ENCODE peak calls at places on chromosomes 16 and 17, in six cellular contexts. One of them, this sample, is unnamed.

GRCh38 chr17:58410714-58411407 is 6.5 kb downstream of the RNF43 start:
- DNase-seq in IMR-90: no peak
- DNase-seq in A549: no peak
- DNase-seq in HepG2: no peak
- DNase-seq in K562: no peak
- DNase-seq in GM12878: no peak
- DNase-seq in this sample: no peak

GRCh38 chr17:60153606-60154355 is 4.0 kb downstream of the CA4 start:
- DNase-seq in K562: no peak
- DNase-seq in HepG2: no peak
- DNase-seq in A549: no peak
- DNase-seq in GM12878: no peak
- DNase-seq in IMR-90: no peak
- DNase-seq in this sample: no peak

GRCh38 chr16:72997141-72997542 is 50.8 kb downstream of the ZFHX3 start:
- DNase-seq in HepG2: no peak
- DNase-seq in IMR-90: peak
- DNase-seq in K562: no peak
- DNase-seq in A549: no peak
- DNase-seq in GM12878: no peak
- DNase-seq in this sample: no peak

GRCh38 chr17:350706-351435 is 1.7 kb downstream of the RPH3AL start:
- DNase-seq in HepG2: peak
- DNase-seq in K562: no peak
- DNase-seq in IMR-90: no peak
- DNase-seq in A549: peak
- DNase-seq in GM12878: no peak
- DNase-seq in this sample: no peak

GRCh38 chr17:19747829-19748806 is at the start of gene ALDH3A1:
- DNase-seq in HepG2: peak
- DNase-seq in A549: peak
- DNase-seq in K562: no peak
- DNase-seq in GM12878: no peak
- DNase-seq in IMR-90: no peak
- DNase-seq in this sample: no peak

GRCh38 chr17:68704897-68705296 is 103.7 kb upstream of the FAM20A start:
- DNase-seq in GM12878: no peak
- DNase-seq in K562: no peak
- DNase-seq in A549: no peak
- DNase-seq in HepG2: no peak
- DNase-seq in IMR-90: peak
- DNase-seq in this sample: no peak

GRCh38 chr16:4864728-4865127 is 17.4 kb downstream of the UBN1 start:
- DNase-seq in GM12878: no peak
- DNase-seq in A549: no peak
- DNase-seq in HepG2: no peak
- DNase-seq in IMR-90: no peak
- DNase-seq in K562: no peak
- DNase-seq in this sample: no peak

GRCh38 chr16:52436646-52437645 is 110.0 kb downstream of the TOX3 start:
- DNase-seq in A549: no peak
- DNase-seq in HepG2: no peak
- DNase-seq in GM12878: no peak
- DNase-seq in IMR-90: no peak
- DNase-seq in K562: no peak
- DNase-seq in this sample: no peak

GRCh38 chr17:30251931-30252330 is 16.4 kb upstream of the SLC6A4 start:
- DNase-seq in K562: no peak
- DNase-seq in IMR-90: no peak
- DNase-seq in A549: no peak
- DNase-seq in GM12878: no peak
- DNase-seq in HepG2: no peak
- DNase-seq in this sample: no peak

GRCh38 chr16:10265770-10266615 is 83.8 kb upstream of the GRIN2A start:
- DNase-seq in K562: no peak
- DNase-seq in HepG2: peak
- DNase-seq in IMR-90: no peak
- DNase-seq in A549: no peak
- DNase-seq in GM12878: no peak
- DNase-seq in this sample: no peak

GRCh38 chr16:79150128-79150527 is 450.4 kb downstream of the MAF start:
- DNase-seq in A549: no peak
- DNase-seq in HepG2: no peak
- DNase-seq in IMR-90: no peak
- DNase-seq in GM12878: no peak
- DNase-seq in K562: no peak
- DNase-seq in this sample: no peak

GRCh38 chr16:50285406-50286003 is 19.2 kb downstream of the ADCY7 start:
- DNase-seq in HepG2: no peak
- DNase-seq in A549: no peak
- DNase-seq in IMR-90: no peak
- DNase-seq in GM12878: no peak
- DNase-seq in K562: no peak
- DNase-seq in this sample: no peak

GRCh38 chr17:47239663-47240374 is 13.8 kb upstream of the ITGB3 start:
- DNase-seq in GM12878: peak
- DNase-seq in HepG2: no peak
- DNase-seq in IMR-90: peak
- DNase-seq in K562: peak
- DNase-seq in A549: peak
- DNase-seq in this sample: no peak

GRCh38 chr17:63853260-63853659 is 10.8 kb upstream of the SMARCD2 start:
- DNase-seq in HepG2: no peak
- DNase-seq in IMR-90: no peak
- DNase-seq in A549: no peak
- DNase-seq in K562: no peak
- DNase-seq in GM12878: no peak
- DNase-seq in this sample: no peak

GRCh38 chr17:43613911-43614310 is 47.8 kb downstream of the MEOX1 start:
- DNase-seq in GM12878: no peak
- DNase-seq in A549: no peak
- DNase-seq in K562: no peak
- DNase-seq in IMR-90: no peak
- DNase-seq in HepG2: no peak
- DNase-seq in this sample: no peak

GRCh38 chr17:68693896-68694295 is 92.7 kb upstream of the FAM20A start:
- DNase-seq in A549: no peak
- DNase-seq in HepG2: no peak
- DNase-seq in GM12878: no peak
- DNase-seq in IMR-90: no peak
- DNase-seq in K562: no peak
- DNase-seq in this sample: no peak

GRCh38 chr16:30121741-30122620 is 1.0 kb downstream of the MAPK3 start:
- DNase-seq in IMR-90: no peak
- DNase-seq in HepG2: no peak
- DNase-seq in A549: no peak
- DNase-seq in GM12878: no peak
- DNase-seq in K562: no peak
- DNase-seq in this sample: no peak

GRCh38 chr17:21288581-21289017 is 4.1 kb downstream of the MAP2K3 start:
- DNase-seq in HepG2: no peak
- DNase-seq in IMR-90: no peak
- DNase-seq in GM12878: peak
- DNase-seq in A549: no peak
- DNase-seq in K562: no peak
- DNase-seq in this sample: no peak

GRCh38 chr17:69625449-69625848 is 211.0 kb downstream of the MAP2K6 start:
- DNase-seq in HepG2: no peak
- DNase-seq in IMR-90: no peak
- DNase-seq in GM12878: no peak
- DNase-seq in A549: no peak
- DNase-seq in K562: no peak
- DNase-seq in this sample: no peak

GRCh38 chr17:58402047-58402446 is 15.3 kb downstream of the RNF43 start:
- DNase-seq in HepG2: no peak
- DNase-seq in GM12878: no peak
- DNase-seq in IMR-90: no peak
- DNase-seq in A549: no peak
- DNase-seq in K562: no peak
- DNase-seq in this sample: no peak

GRCh38 chr17:60421273-60422161 is 772 bp upstream of the CHCT1 start:
- DNase-seq in IMR-90: peak
- DNase-seq in HepG2: peak
- DNase-seq in A549: peak
- DNase-seq in K562: no peak
- DNase-seq in GM12878: no peak
- DNase-seq in this sample: no peak

GRCh38 chr17:35616506-35616905 is 29.4 kb downstream of the AP2B1 start:
- DNase-seq in HepG2: no peak
- DNase-seq in GM12878: no peak
- DNase-seq in A549: no peak
- DNase-seq in K562: no peak
- DNase-seq in IMR-90: no peak
- DNase-seq in this sample: no peak

GRCh38 chr17:42422412-42422957 is 571 bp downstream of the CAVIN1 start:
- DNase-seq in K562: peak
- DNase-seq in IMR-90: peak
- DNase-seq in A549: no peak
- DNase-seq in HepG2: no peak
- DNase-seq in GM12878: no peak
- DNase-seq in this sample: no peak

GRCh38 chr16:27792486-27793275 is 242.7 kb downstream of the KATNIP start:
- DNase-seq in GM12878: no peak
- DNase-seq in IMR-90: no peak
- DNase-seq in K562: no peak
- DNase-seq in HepG2: no peak
- DNase-seq in A549: no peak
- DNase-seq in this sample: no peak

DNA sequence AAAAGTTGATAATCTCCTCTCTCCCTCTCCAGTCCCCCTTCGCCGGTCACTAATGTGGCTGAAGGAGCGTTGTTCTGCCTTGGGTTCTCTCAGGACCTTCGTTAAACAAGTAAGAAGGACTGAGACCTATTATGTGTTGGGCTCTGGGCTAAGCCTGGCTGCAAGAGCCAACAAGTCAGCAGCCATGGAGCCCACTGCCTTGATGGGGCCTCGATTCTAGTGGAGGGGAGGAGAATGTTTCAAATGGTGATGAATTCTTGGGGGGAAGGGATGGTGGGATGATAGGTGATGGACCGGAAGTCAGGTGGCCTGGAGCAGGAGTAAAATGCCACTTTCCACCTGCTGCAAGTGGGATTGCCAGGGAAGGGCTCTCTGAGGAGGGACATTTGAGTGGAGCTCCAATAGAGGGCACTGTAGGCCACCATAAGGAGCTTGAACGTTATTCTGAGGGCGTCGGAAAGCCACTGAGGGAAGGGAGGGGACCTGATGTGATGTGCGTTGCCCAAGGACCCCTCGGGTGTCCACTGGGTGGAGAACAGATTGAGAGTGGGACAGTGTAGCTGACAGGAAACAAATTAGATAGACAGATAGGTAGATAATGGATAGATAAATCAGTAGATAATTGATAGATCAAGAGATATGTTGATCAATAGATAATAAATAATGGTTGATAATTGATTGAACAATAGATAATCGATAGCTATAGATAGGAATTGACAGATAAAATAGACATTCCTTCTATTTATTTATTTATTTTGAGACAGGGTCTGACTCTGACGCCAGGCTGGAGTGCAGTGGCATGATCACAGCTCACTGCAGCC is 18.3 kb upstream of the NXPH3 start:
- DNase-seq in K562: peak
- DNase-seq in A549: peak
- DNase-seq in IMR-90: peak
- DNase-seq in HepG2: peak
- DNase-seq in GM12878: no peak
- DNase-seq in this sample: peak
- TF ChIP-seq BHLHE40 in K562: no peak
- TF ChIP-seq BHLHE40 in A549: no peak
- TF ChIP-seq BHLHE40 in IMR-90: no peak
- TF ChIP-seq BHLHE40 in HepG2: no peak
- TF ChIP-seq BHLHE40 in GM12878: no peak
- TF ChIP-seq BHLHE40 in this sample: no peak

DNA sequence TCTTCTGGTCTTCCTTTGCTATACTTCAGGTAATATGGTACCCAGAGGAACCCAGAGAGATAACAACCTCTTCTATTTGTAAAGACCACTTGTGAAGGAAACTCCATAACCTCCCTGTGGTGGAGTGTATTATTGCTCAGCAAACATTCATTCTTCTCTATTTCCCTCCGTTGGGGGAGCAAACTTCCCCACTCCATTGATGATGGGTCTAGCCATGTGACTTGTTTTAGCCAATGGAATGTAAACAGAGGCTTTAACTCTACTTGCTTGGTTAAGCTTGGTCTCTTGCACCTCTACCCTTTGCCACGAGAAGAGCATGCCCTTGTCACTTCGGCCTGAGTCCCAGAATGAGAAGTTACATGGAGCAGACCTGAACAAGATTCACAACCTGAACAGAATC is 30.0 kb upstream of the SKAP1 start:
- DNase-seq in GM12878: no peak
- DNase-seq in HepG2: no peak
- DNase-seq in IMR-90: no peak
- DNase-seq in A549: no peak
- DNase-seq in K562: no peak
- DNase-seq in this sample: no peak
- TF ChIP-seq BHLHE40 in GM12878: no peak
- TF ChIP-seq BHLHE40 in HepG2: no peak
- TF ChIP-seq BHLHE40 in IMR-90: no peak
- TF ChIP-seq BHLHE40 in A549: no peak
- TF ChIP-seq BHLHE40 in K562: no peak
- TF ChIP-seq BHLHE40 in this sample: no peak

DNA sequence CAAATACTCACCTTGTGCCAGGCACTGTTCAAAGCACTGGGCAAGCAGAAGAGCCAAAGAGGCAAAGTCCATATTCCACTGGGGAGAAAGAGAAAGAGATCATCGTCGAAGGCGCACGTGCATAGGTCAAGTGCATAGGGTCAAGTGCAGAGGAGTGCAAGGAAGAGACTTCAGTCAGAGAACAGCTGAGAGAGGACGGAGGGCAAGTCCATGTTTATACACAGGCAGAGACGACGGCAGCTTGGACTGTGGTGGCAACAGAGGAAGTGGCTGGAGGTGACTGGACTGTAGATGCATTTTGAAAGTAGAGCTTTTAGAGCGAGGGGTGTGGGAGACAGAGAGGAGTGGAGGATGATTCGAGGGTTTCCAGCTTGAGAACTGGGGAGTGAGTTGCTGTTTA is 74.7 kb upstream of the SDK2 start:
- DNase-seq in IMR-90: no peak
- DNase-seq in GM12878: no peak
- DNase-seq in A549: no peak
- DNase-seq in K562: no peak
- DNase-seq in HepG2: no peak
- DNase-seq in this sample: no peak
- TF ChIP-seq BHLHE40 in IMR-90: no peak
- TF ChIP-seq BHLHE40 in GM12878: no peak
- TF ChIP-seq BHLHE40 in A549: no peak
- TF ChIP-seq BHLHE40 in K562: peak
- TF ChIP-seq BHLHE40 in HepG2: peak
- TF ChIP-seq BHLHE40 in this sample: no peak

DNA sequence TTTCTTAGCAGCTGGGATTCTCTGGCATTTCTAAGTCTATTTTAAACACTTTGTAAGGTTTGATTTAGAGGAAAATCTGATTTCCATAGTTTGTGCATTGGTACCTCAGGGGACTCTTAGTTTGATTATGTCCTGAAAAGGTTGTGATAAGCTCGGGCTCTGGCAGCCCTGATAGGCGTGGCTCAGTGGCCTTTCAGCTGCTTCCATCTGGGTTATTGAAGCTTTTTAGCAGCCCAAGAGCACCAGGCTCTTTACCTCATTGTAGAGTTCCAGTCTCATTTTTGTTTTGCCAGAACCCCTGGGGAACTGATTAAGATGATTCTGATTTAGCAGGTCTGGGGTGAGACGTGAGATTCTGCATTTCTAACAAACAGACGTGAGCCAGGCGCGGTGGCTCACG is 412.3 kb downstream of the XYLT1 start:
- DNase-seq in GM12878: no peak
- DNase-seq in HepG2: no peak
- DNase-seq in A549: no peak
- DNase-seq in IMR-90: no peak
- DNase-seq in K562: no peak
- DNase-seq in this sample: no peak
- TF ChIP-seq BHLHE40 in GM12878: no peak
- TF ChIP-seq BHLHE40 in HepG2: no peak
- TF ChIP-seq BHLHE40 in A549: no peak
- TF ChIP-seq BHLHE40 in IMR-90: no peak
- TF ChIP-seq BHLHE40 in K562: no peak
- TF ChIP-seq BHLHE40 in this sample: no peak